ENCODE peak calls at places on chromosomes 6 and 20, in eight cellular contexts. One of them, this sample, is unnamed.

GRCh38 chr6:348860-349396 is 42.6 kb upstream of the IRF4 start:
- ATAC-seq in upper lobe of left lung: no peak
- ATAC-seq in K562: no peak
- ATAC-seq in IMR-90: no peak
- ATAC-seq in A549: no peak
- ATAC-seq in GM12878: no peak
- ATAC-seq in HCT116: no peak
- ATAC-seq in HepG2: no peak
- ATAC-seq in this sample: no peak

GRCh38 chr6:24584390-24584735 is 61.6 kb downstream of the KIAA0319 start:
- ATAC-seq in upper lobe of left lung: no peak
- ATAC-seq in K562: no peak
- ATAC-seq in IMR-90: no peak
- ATAC-seq in A549: no peak
- ATAC-seq in GM12878: no peak
- ATAC-seq in HCT116: no peak
- ATAC-seq in HepG2: no peak
- ATAC-seq in this sample: no peak

GRCh38 chr6:3355358-3356055 is 96.8 kb downstream of the PSMG4 start:
- ATAC-seq in upper lobe of left lung: peak
- ATAC-seq in K562: peak
- ATAC-seq in IMR-90: peak
- ATAC-seq in A549: no peak
- ATAC-seq in GM12878: no peak
- ATAC-seq in HCT116: no peak
- ATAC-seq in HepG2: peak
- ATAC-seq in this sample: peak

GRCh38 chr20:41894255-41894963 is 276.2 kb upstream of the CHD6 start:
- ATAC-seq in upper lobe of left lung: peak
- ATAC-seq in K562: no peak
- ATAC-seq in IMR-90: no peak
- ATAC-seq in A549: no peak
- ATAC-seq in GM12878: no peak
- ATAC-seq in HCT116: no peak
- ATAC-seq in HepG2: no peak
- ATAC-seq in this sample: no peak

GRCh38 chr20:33408313-33408712 is 7.0 kb upstream of the CDK5RAP1 start:
- ATAC-seq in upper lobe of left lung: no peak
- ATAC-seq in K562: no peak
- ATAC-seq in IMR-90: peak
- ATAC-seq in A549: no peak
- ATAC-seq in GM12878: no peak
- ATAC-seq in HCT116: no peak
- ATAC-seq in HepG2: no peak
- ATAC-seq in this sample: no peak

GRCh38 chr20:57409672-57410397 is 18.6 kb downstream of the RBM38 start:
- ATAC-seq in upper lobe of left lung: no peak
- ATAC-seq in K562: peak
- ATAC-seq in IMR-90: peak
- ATAC-seq in A549: no peak
- ATAC-seq in GM12878: no peak
- ATAC-seq in HCT116: no peak
- ATAC-seq in HepG2: no peak
- ATAC-seq in this sample: no peak

GRCh38 chr6:98260382-98260781 is 574.0 kb upstream of the POU3F2 start:
- ATAC-seq in upper lobe of left lung: no peak
- ATAC-seq in K562: no peak
- ATAC-seq in IMR-90: no peak
- ATAC-seq in A549: no peak
- ATAC-seq in GM12878: no peak
- ATAC-seq in HCT116: no peak
- ATAC-seq in HepG2: no peak
- ATAC-seq in this sample: no peak

GRCh38 chr6:108437821-108438220 is 122.9 kb upstream of the FOXO3 start:
- ATAC-seq in upper lobe of left lung: no peak
- ATAC-seq in K562: no peak
- ATAC-seq in IMR-90: no peak
- ATAC-seq in A549: no peak
- ATAC-seq in GM12878: no peak
- ATAC-seq in HCT116: no peak
- ATAC-seq in HepG2: no peak
- ATAC-seq in this sample: no peak

GRCh38 chr6:90162648-90163409 is 133.8 kb downstream of the BACH2 start:
- ATAC-seq in upper lobe of left lung: no peak
- ATAC-seq in K562: no peak
- ATAC-seq in IMR-90: no peak
- ATAC-seq in A549: no peak
- ATAC-seq in GM12878: no peak
- ATAC-seq in HCT116: no peak
- ATAC-seq in HepG2: no peak
- ATAC-seq in this sample: no peak

GRCh38 chr20:46823271-46823747 is 71.3 kb upstream of the EYA2 start:
- ATAC-seq in upper lobe of left lung: no peak
- ATAC-seq in K562: no peak
- ATAC-seq in IMR-90: no peak
- ATAC-seq in A549: no peak
- ATAC-seq in GM12878: no peak
- ATAC-seq in HCT116: no peak
- ATAC-seq in HepG2: peak
- ATAC-seq in this sample: no peak

GRCh38 chr6:5266423-5266822 is 5.1 kb downstream of the FARS2 start:
- ATAC-seq in upper lobe of left lung: no peak
- ATAC-seq in K562: no peak
- ATAC-seq in IMR-90: no peak
- ATAC-seq in A549: no peak
- ATAC-seq in GM12878: no peak
- ATAC-seq in HCT116: no peak
- ATAC-seq in HepG2: peak
- ATAC-seq in this sample: no peak

DNA sequence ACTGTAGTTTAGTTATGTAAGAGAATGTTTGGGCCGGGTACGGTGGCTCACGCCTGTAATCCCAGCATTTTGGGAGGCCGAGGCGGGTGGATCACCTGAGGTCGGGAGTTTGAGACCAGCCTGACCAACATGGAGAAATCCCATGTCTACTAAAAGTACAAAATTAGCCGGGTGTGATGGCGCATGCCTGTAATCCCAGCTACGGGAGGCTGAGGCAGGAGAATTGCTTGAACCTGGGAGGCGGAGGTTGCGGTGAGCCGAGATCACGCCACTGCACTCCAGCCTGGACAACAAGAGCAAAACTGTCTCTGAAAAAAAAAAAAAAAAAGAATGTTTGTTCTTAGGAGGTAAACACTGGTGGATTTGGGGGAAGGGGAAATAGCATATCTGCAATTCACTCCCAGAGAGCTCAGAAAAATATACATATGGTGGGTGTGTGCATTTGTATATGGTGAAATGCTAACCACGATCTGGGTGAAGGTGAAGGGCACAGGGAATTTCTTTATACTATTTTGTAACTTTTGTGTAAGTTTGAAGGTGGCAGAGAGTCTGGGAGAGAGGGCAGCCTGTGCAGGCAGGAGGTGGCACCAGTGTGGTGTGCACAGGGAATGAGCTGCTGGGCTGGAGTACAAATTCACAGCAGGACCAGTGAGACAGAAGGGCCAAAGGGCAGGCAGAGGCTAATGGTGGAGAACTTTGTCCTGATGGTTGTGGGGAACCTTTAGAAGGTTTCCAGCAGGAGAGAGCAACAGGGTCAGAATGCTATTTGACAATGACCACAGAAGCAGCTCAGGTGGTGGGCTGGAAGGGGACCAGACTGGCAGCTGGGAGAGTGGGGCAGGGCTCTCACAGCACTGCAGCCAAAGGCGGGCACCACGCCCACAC is 42.4 kb downstream of the SSR1 start:
- ATAC-seq in upper lobe of left lung: no peak
- ATAC-seq in K562: no peak
- ATAC-seq in IMR-90: no peak
- ATAC-seq in A549: no peak
- ATAC-seq in GM12878: no peak
- ATAC-seq in HCT116: no peak
- ATAC-seq in HepG2: peak
- ATAC-seq in this sample: no peak
- TF ChIP-seq POLR2A in upper lobe of left lung: no peak
- TF ChIP-seq POLR2A in K562: no peak
- TF ChIP-seq POLR2A in IMR-90: no peak
- TF ChIP-seq POLR2A in A549: no peak
- TF ChIP-seq POLR2A in GM12878: no peak
- TF ChIP-seq POLR2A in HCT116: no peak
- TF ChIP-seq POLR2A in HepG2: no peak
- TF ChIP-seq POLR2A in this sample: no peak

GRCh38 chr6:26124550-26125014 is 37.4 kb downstream of the HFE start:
- ATAC-seq in upper lobe of left lung: peak
- ATAC-seq in K562: peak
- ATAC-seq in IMR-90: no peak
- ATAC-seq in A549: no peak
- ATAC-seq in GM12878: peak
- ATAC-seq in HCT116: peak
- ATAC-seq in HepG2: no peak
- ATAC-seq in this sample: no peak

GRCh38 chr6:26123675-26124549 is 36.7 kb downstream of the HFE start:
- ATAC-seq in upper lobe of left lung: peak
- ATAC-seq in K562: peak
- ATAC-seq in IMR-90: peak
- ATAC-seq in A549: peak
- ATAC-seq in GM12878: peak
- ATAC-seq in HCT116: peak
- ATAC-seq in HepG2: peak
- ATAC-seq in this sample: peak

GRCh38 chr6:26122005-26122388 is 34.8 kb downstream of the HFE start:
- ATAC-seq in upper lobe of left lung: no peak
- ATAC-seq in K562: no peak
- ATAC-seq in IMR-90: no peak
- ATAC-seq in A549: no peak
- ATAC-seq in GM12878: no peak
- ATAC-seq in HCT116: no peak
- ATAC-seq in HepG2: no peak
- ATAC-seq in this sample: no peak

GRCh38 chr6:26122402-26122792 is 35.2 kb downstream of the HFE start:
- ATAC-seq in upper lobe of left lung: no peak
- ATAC-seq in K562: peak
- ATAC-seq in IMR-90: no peak
- ATAC-seq in A549: no peak
- ATAC-seq in GM12878: peak
- ATAC-seq in HCT116: no peak
- ATAC-seq in HepG2: peak
- ATAC-seq in this sample: no peak

GRCh38 chr6:26122793-26123674 is 35.8 kb downstream of the HFE start:
- ATAC-seq in upper lobe of left lung: peak
- ATAC-seq in K562: peak
- ATAC-seq in IMR-90: peak
- ATAC-seq in A549: peak
- ATAC-seq in GM12878: peak
- ATAC-seq in HCT116: peak
- ATAC-seq in HepG2: peak
- ATAC-seq in this sample: peak
- TF ChIP-seq POLR2A in upper lobe of left lung: peak
- TF ChIP-seq POLR2A in K562: no peak
- TF ChIP-seq POLR2A in IMR-90: no peak
- TF ChIP-seq POLR2A in A549: peak
- TF ChIP-seq POLR2A in GM12878: peak
- TF ChIP-seq POLR2A in HCT116: peak
- TF ChIP-seq POLR2A in HepG2: peak
- TF ChIP-seq POLR2A in this sample: peak

GRCh38 chr6:132231121-132231520 is 170.2 kb downstream of the MOXD1 start:
- ATAC-seq in upper lobe of left lung: no peak
- ATAC-seq in K562: no peak
- ATAC-seq in IMR-90: no peak
- ATAC-seq in A549: no peak
- ATAC-seq in GM12878: no peak
- ATAC-seq in HCT116: no peak
- ATAC-seq in HepG2: no peak
- ATAC-seq in this sample: no peak

GRCh38 chr6:132224943-132225342 is 176.3 kb downstream of the MOXD1 start:
- ATAC-seq in upper lobe of left lung: no peak
- ATAC-seq in K562: no peak
- ATAC-seq in IMR-90: no peak
- ATAC-seq in A549: no peak
- ATAC-seq in GM12878: no peak
- ATAC-seq in HCT116: no peak
- ATAC-seq in HepG2: no peak
- ATAC-seq in this sample: no peak

GRCh38 chr6:132228894-132229293 is 172.4 kb downstream of the MOXD1 start:
- ATAC-seq in upper lobe of left lung: no peak
- ATAC-seq in K562: no peak
- ATAC-seq in IMR-90: peak
- ATAC-seq in A549: no peak
- ATAC-seq in GM12878: no peak
- ATAC-seq in HCT116: no peak
- ATAC-seq in HepG2: no peak
- ATAC-seq in this sample: no peak

DNA sequence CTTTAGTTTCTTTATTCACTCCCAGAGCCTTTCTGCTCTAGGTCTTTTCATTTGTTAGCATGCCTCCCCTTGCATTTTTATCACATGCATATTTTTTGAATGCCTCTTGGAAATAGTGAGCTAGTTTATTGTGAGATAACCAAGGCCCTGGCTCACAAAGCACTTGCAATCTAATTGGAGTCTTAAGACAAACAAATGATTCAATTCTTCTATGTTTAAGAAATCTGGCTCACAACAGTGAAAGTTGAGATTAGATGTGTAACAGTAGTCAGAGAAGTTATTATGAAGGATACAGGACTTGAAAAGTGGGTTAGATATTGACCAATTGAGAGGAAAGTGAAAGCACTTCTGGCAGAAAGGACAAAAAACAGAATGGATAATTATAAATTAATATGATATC is 173.3 kb downstream of the MOXD1 start:
- ATAC-seq in upper lobe of left lung: no peak
- ATAC-seq in K562: no peak
- ATAC-seq in IMR-90: peak
- ATAC-seq in A549: no peak
- ATAC-seq in GM12878: no peak
- ATAC-seq in HCT116: no peak
- ATAC-seq in HepG2: no peak
- ATAC-seq in this sample: peak
- TF ChIP-seq POLR2A in upper lobe of left lung: no peak
- TF ChIP-seq POLR2A in K562: no peak
- TF ChIP-seq POLR2A in IMR-90: no peak
- TF ChIP-seq POLR2A in A549: no peak
- TF ChIP-seq POLR2A in GM12878: no peak
- TF ChIP-seq POLR2A in HCT116: no peak
- TF ChIP-seq POLR2A in HepG2: no peak
- TF ChIP-seq POLR2A in this sample: no peak

DNA sequence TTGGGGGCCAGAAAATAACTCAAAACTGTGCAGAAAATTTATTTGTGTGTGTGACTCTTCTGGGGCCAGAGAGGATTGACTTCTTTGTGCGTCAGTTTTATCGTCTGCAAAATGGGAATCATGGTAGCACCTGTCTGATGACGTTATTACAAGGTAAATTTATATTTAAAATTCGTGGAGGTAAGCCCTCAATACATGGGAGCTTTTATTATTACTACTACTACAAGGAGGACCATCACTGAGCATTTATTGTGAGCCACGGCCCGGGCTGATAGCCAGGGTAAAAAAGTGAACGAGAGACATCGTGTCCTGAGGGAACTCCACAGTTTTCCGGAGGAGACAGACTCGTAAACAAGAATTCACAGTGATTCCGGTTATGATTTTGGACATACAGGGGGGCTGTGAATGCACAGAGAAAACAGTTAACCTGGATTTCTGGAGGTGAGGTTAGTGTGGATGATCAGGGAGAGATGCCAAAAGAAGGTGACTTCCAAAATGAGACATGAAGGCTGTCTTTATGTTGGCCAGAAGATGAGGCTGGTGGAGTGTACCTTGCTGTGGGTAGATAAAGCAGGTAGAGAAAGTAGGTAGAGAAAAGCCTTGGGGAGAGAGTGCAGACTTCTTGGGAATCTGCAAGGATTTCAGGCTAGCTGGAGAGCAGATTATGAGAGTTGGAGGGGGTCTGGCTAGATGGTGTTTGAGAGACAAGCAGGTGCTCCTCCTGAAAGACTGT is 10.5 kb upstream of the SERINC3 start:
- ATAC-seq in upper lobe of left lung: no peak
- ATAC-seq in K562: no peak
- ATAC-seq in IMR-90: no peak
- ATAC-seq in A549: no peak
- ATAC-seq in GM12878: no peak
- ATAC-seq in HCT116: peak
- ATAC-seq in HepG2: peak
- ATAC-seq in this sample: no peak
- TF ChIP-seq POLR2A in upper lobe of left lung: no peak
- TF ChIP-seq POLR2A in K562: no peak
- TF ChIP-seq POLR2A in IMR-90: no peak
- TF ChIP-seq POLR2A in A549: no peak
- TF ChIP-seq POLR2A in GM12878: no peak
- TF ChIP-seq POLR2A in HCT116: no peak
- TF ChIP-seq POLR2A in HepG2: no peak
- TF ChIP-seq POLR2A in this sample: no peak

This sample was measured in gastroesophageal sphincter.